ENCODE peak calls at places on chromosome 13, in five cellular contexts. One of them, this sample, is unnamed. For H3K9me3, the result is how much of the 10 kb centered on the place peaks cover.

GRCh38 chr13:51764184-51765141 is 39.5 kb downstream of the DHRS12 start:
- DNase-seq in breast epithelium: no peak
- DNase-seq in IMR-90: peak
- DNase-seq in Panc1: no peak
- DNase-seq in kidney: peak
- DNase-seq in this sample: peak

GRCh38 chr13:42626461-42626860 is 52.5 kb downstream of the TNFSF11 start:
- DNase-seq in breast epithelium: no peak
- DNase-seq in IMR-90: no peak
- DNase-seq in Panc1: no peak
- DNase-seq in kidney: no peak
- DNase-seq in this sample: no peak

GRCh38 chr13:53266757-53267156 is 238.1 kb downstream of the OLFM4 start:
- DNase-seq in Panc1: no peak
- DNase-seq in breast epithelium: no peak
- DNase-seq in kidney: no peak
- DNase-seq in IMR-90: no peak
- DNase-seq in this sample: no peak

GRCh38 chr13:99617474-99618255 is 116.4 kb downstream of the TM9SF2 start:
- DNase-seq in breast epithelium: no peak
- DNase-seq in IMR-90: peak
- DNase-seq in kidney: no peak
- DNase-seq in Panc1: peak
- DNase-seq in this sample: peak

GRCh38 chr13:73334459-73334858 is 275.7 kb downstream of the KLF5 start:
- DNase-seq in kidney: no peak
- DNase-seq in Panc1: no peak
- DNase-seq in breast epithelium: no peak
- DNase-seq in IMR-90: no peak
- DNase-seq in this sample: no peak

GRCh38 chr13:104831823-104832222 is 1703.6 kb downstream of the EFNB2 start:
- DNase-seq in breast epithelium: no peak
- DNase-seq in Panc1: no peak
- DNase-seq in IMR-90: no peak
- DNase-seq in kidney: no peak
- DNase-seq in this sample: no peak

GRCh38 chr13:110492299-110493160 is 69.0 kb downstream of the RAB20 start:
- DNase-seq in kidney: peak
- DNase-seq in Panc1: no peak
- DNase-seq in breast epithelium: no peak
- DNase-seq in IMR-90: no peak
- DNase-seq in this sample: no peak

GRCh38 chr13:108566413-108567170 is 62.8 kb upstream of the MYO16 start:
- DNase-seq in breast epithelium: no peak
- DNase-seq in IMR-90: no peak
- DNase-seq in Panc1: no peak
- DNase-seq in kidney: no peak
- DNase-seq in this sample: no peak

GRCh38 chr13:84959818-84960217 is 839.4 kb downstream of the SLITRK6 start:
- DNase-seq in Panc1: no peak
- DNase-seq in kidney: no peak
- DNase-seq in breast epithelium: no peak
- DNase-seq in IMR-90: no peak
- DNase-seq in this sample: no peak

GRCh38 chr13:113941571-113942191 is 32.2 kb downstream of the C13orf46 start:
- DNase-seq in kidney: peak
- DNase-seq in Panc1: no peak
- DNase-seq in breast epithelium: no peak
- DNase-seq in IMR-90: no peak
- DNase-seq in this sample: no peak

GRCh38 chr13:113832631-113833030 is 31.2 kb downstream of the GAS6 start:
- DNase-seq in Panc1: no peak
- DNase-seq in IMR-90: no peak
- DNase-seq in breast epithelium: no peak
- DNase-seq in kidney: peak
- DNase-seq in this sample: no peak

GRCh38 chr13:110759710-110760109 is 46.2 kb downstream of the ING1 start:
- DNase-seq in breast epithelium: no peak
- DNase-seq in Panc1: no peak
- DNase-seq in IMR-90: peak
- DNase-seq in kidney: no peak
- DNase-seq in this sample: no peak

GRCh38 chr13:89375839-89376238 is 1704.7 kb downstream of the SLITRK5 start:
- DNase-seq in IMR-90: peak
- DNase-seq in Panc1: no peak
- DNase-seq in kidney: no peak
- DNase-seq in breast epithelium: no peak
- DNase-seq in this sample: no peak

GRCh38 chr13:24165746-24166145 is 5.2 kb downstream of the SPATA13 start:
- DNase-seq in kidney: no peak
- DNase-seq in breast epithelium: no peak
- DNase-seq in IMR-90: peak
- DNase-seq in Panc1: no peak
- DNase-seq in this sample: no peak

GRCh38 chr13:74191036-74191809 is 57.0 kb upstream of the KLF12 start:
- DNase-seq in kidney: peak
- DNase-seq in breast epithelium: no peak
- DNase-seq in Panc1: no peak
- DNase-seq in IMR-90: peak
- DNase-seq in this sample: no peak

GRCh38 chr13:97367427-97367826 is 66.5 kb upstream of the RAP2A start:
- DNase-seq in breast epithelium: no peak
- DNase-seq in kidney: peak
- DNase-seq in Panc1: no peak
- DNase-seq in IMR-90: peak
- DNase-seq in this sample: no peak

GRCh38 chr13:97366172-97366688 is 67.7 kb upstream of the RAP2A start:
- DNase-seq in kidney: no peak
- DNase-seq in breast epithelium: no peak
- DNase-seq in Panc1: no peak
- DNase-seq in IMR-90: no peak
- DNase-seq in this sample: no peak

GRCh38 chr13:97367016-97367415 is 67.0 kb upstream of the RAP2A start:
- DNase-seq in IMR-90: peak
- DNase-seq in breast epithelium: no peak
- DNase-seq in kidney: no peak
- DNase-seq in Panc1: no peak
- DNase-seq in this sample: no peak

GRCh38 chr13:97371486-97372109 is 62.4 kb upstream of the RAP2A start:
- DNase-seq in kidney: no peak
- DNase-seq in Panc1: no peak
- DNase-seq in IMR-90: no peak
- DNase-seq in breast epithelium: no peak
- DNase-seq in this sample: no peak

DNA sequence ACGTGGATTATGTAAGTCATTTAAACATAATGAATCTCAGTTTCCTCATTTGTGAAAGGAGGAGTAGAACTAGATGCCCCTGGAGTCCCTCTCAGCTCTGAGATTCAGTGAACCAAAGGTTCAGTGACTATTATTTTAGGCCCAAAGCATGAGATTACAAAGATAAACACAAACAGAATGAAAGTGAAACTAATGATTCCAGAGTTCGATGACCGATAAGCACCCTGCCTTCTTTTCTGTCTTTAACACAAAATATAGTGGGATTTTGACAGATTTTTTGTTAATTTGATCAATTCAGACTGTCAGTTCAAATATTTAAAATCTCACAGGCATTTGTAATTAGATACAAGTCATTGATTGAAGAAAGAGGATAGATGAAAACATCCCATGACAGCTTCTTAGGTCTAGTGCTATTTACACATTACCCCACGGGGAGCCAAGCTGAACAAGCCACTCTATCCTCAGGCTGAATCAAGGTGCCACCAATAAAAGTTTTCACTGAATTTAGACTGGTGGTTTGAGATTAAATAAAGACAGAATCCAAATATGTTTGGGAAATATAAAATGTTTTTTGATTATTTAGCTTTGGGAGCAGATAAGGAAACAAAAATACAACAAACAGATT is 64.6 kb upstream of the RAP2A start:
- DNase-seq in breast epithelium: no peak
- DNase-seq in kidney: no peak
- DNase-seq in IMR-90: no peak
- DNase-seq in Panc1: no peak
- DNase-seq in this sample: no peak
- H3K4me3 ChIP-seq in breast epithelium: peak
- H3K4me3 ChIP-seq in kidney: peak
- H3K4me3 ChIP-seq in IMR-90: peak
- H3K4me3 ChIP-seq in Panc1: no peak
- H3K4me3 ChIP-seq in this sample: no peak

GRCh38 chr13:103406967-103407366 is 340.8 kb upstream of the SLC10A2 start:
- DNase-seq in Panc1: no peak
- DNase-seq in IMR-90: no peak
- DNase-seq in kidney: no peak
- DNase-seq in breast epithelium: no peak
- DNase-seq in this sample: no peak

GRCh38 chr13:103403814-103404213 is 337.6 kb upstream of the SLC10A2 start:
- DNase-seq in Panc1: no peak
- DNase-seq in kidney: no peak
- DNase-seq in breast epithelium: no peak
- DNase-seq in IMR-90: no peak
- DNase-seq in this sample: no peak

GRCh38 chr13:103403148-103403740 is 337.0 kb upstream of the SLC10A2 start:
- DNase-seq in kidney: no peak
- DNase-seq in breast epithelium: no peak
- DNase-seq in Panc1: no peak
- DNase-seq in IMR-90: no peak
- DNase-seq in this sample: no peak
- H3K9me3 ChIP-seq in kidney: under half
- H3K9me3 ChIP-seq in breast epithelium: under half
- H3K9me3 ChIP-seq in Panc1: under half
- H3K9me3 ChIP-seq in IMR-90: under half
- H3K9me3 ChIP-seq in this sample: under half

DNA sequence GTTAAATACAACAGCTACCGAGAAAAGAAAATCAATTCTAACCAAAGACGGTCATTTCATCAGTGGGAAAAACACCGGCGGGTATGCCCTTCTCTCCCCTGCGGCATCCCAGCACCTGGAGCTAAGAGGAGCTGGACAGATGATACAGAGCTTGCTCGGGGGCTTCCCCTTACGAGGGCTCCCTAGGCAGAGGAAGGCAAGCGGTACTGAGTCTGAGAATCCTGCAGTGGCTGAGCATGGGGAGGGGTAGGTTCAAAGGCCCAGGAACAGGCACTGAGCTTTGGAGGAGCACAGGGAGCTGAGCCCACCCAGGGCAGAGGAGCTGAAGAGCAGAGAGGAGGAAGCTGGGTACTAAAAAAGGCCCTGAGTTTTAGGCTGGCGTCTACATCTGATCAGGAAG is 12.7 kb downstream of the STK24 start:
- DNase-seq in kidney: no peak
- DNase-seq in breast epithelium: no peak
- DNase-seq in Panc1: no peak
- DNase-seq in IMR-90: no peak
- DNase-seq in this sample: no peak
- H3K4me3 ChIP-seq in kidney: no peak
- H3K4me3 ChIP-seq in breast epithelium: no peak
- H3K4me3 ChIP-seq in Panc1: no peak
- H3K4me3 ChIP-seq in IMR-90: no peak
- H3K4me3 ChIP-seq in this sample: no peak

DNA sequence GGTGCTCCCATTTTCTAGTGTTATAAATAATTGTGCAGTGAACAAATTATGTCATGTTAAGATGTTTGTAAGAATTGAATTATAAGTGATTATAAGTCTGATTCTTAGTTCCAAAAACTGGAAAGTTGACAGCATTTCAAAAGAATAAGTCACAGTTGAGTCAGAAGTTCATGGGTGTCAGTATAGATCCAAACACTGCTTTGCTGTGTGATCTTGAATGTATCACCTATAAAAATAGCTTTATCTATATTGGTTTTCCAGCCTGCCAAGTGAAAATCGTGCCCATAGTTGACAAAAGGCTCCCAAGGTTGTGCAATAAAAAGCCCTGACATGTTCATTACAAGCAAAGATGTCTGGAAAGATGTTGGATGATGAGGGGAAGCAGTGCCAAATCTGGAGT is 336.0 kb downstream of the MTUS2 start:
- DNase-seq in IMR-90: no peak
- DNase-seq in Panc1: no peak
- DNase-seq in breast epithelium: no peak
- DNase-seq in kidney: no peak
- DNase-seq in this sample: no peak
- H3K9me3 ChIP-seq in IMR-90: under half
- H3K9me3 ChIP-seq in Panc1: under half
- H3K9me3 ChIP-seq in breast epithelium: under half
- H3K9me3 ChIP-seq in kidney: under half
- H3K9me3 ChIP-seq in this sample: under half

DNA sequence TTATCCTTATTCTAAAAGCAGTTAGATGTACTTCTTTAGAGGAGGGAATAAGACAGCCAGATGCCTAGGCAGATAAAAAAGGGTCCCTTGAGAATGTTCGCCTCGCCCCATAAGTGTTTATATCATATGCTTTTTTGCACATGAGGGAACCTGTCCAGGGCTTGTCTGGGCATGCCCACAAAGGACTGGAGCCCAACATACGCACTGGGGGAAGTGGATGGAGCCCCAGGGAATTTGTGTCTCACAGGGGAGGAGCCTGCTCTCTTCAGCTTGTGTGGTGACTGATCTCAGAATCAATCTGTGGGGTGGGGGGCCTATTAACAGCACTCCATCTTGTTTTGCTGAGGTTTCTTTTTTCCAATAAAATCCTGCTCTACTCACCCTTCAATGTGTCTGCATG is 22.6 kb downstream of the MED4 start:
- DNase-seq in Panc1: no peak
- DNase-seq in kidney: no peak
- DNase-seq in IMR-90: no peak
- DNase-seq in breast epithelium: no peak
- DNase-seq in this sample: no peak
- H3K4me3 ChIP-seq in Panc1: no peak
- H3K4me3 ChIP-seq in kidney: no peak
- H3K4me3 ChIP-seq in IMR-90: no peak
- H3K4me3 ChIP-seq in breast epithelium: no peak
- H3K4me3 ChIP-seq in this sample: no peak

GRCh38 chr13:50612717-50613116 is 230.8 kb downstream of the DLEU7 start:
- DNase-seq in breast epithelium: no peak
- DNase-seq in IMR-90: no peak
- DNase-seq in Panc1: no peak
- DNase-seq in kidney: no peak
- DNase-seq in this sample: no peak

GRCh38 chr13:50611117-50611781 is 232.2 kb downstream of the DLEU7 start:
- DNase-seq in kidney: no peak
- DNase-seq in breast epithelium: no peak
- DNase-seq in IMR-90: no peak
- DNase-seq in Panc1: no peak
- DNase-seq in this sample: no peak

GRCh38 chr13:50608357-50608756 is 235.1 kb downstream of the DLEU7 start:
- DNase-seq in IMR-90: no peak
- DNase-seq in kidney: no peak
- DNase-seq in breast epithelium: no peak
- DNase-seq in Panc1: no peak
- DNase-seq in this sample: no peak

GRCh38 chr13:50609016-50609415 is 234.5 kb downstream of the DLEU7 start:
- DNase-seq in Panc1: no peak
- DNase-seq in kidney: no peak
- DNase-seq in breast epithelium: no peak
- DNase-seq in IMR-90: no peak
- DNase-seq in this sample: no peak

GRCh38 chr13:50610238-50610637 is 233.3 kb downstream of the DLEU7 start:
- DNase-seq in IMR-90: no peak
- DNase-seq in Panc1: no peak
- DNase-seq in breast epithelium: no peak
- DNase-seq in kidney: no peak
- DNase-seq in this sample: no peak
- H3K9me3 ChIP-seq in IMR-90: under half
- H3K9me3 ChIP-seq in Panc1: under half
- H3K9me3 ChIP-seq in breast epithelium: under half
- H3K9me3 ChIP-seq in kidney: under half
- H3K9me3 ChIP-seq in this sample: under half